ENCODE peak calls at places on chromosomes 12 and 14, in six cellular contexts. One of them, this sample, is unnamed.

GRCh38 chr14:105349992-105350391 is 35.4 kb downstream of the PACS2 start:
- DNase-seq in endothelial cell of umbilical vein: no peak
- DNase-seq in IMR-90: no peak
- DNase-seq in gastrocnemius medialis: no peak
- DNase-seq in body of pancreas: no peak
- DNase-seq in tibial nerve: no peak
- DNase-seq in this sample: no peak

GRCh38 chr14:101047326-101047725 is 143.8 kb upstream of the RTL1 start:
- DNase-seq in endothelial cell of umbilical vein: no peak
- DNase-seq in IMR-90: no peak
- DNase-seq in gastrocnemius medialis: no peak
- DNase-seq in body of pancreas: no peak
- DNase-seq in tibial nerve: no peak
- DNase-seq in this sample: no peak

GRCh38 chr12:96399081-96399918 is 939 bp downstream of the CDK17 start:
- DNase-seq in endothelial cell of umbilical vein: peak
- DNase-seq in IMR-90: peak
- DNase-seq in gastrocnemius medialis: peak
- DNase-seq in body of pancreas: peak
- DNase-seq in tibial nerve: peak
- DNase-seq in this sample: peak

GRCh38 chr12:29242921-29243431 is 93.9 kb downstream of the FAR2 start:
- DNase-seq in endothelial cell of umbilical vein: peak
- DNase-seq in IMR-90: no peak
- DNase-seq in gastrocnemius medialis: peak
- DNase-seq in body of pancreas: peak
- DNase-seq in tibial nerve: no peak
- DNase-seq in this sample: no peak

GRCh38 chr12:52494518-52494917 is 1.5 kb upstream of the KRT6A start:
- DNase-seq in endothelial cell of umbilical vein: no peak
- DNase-seq in IMR-90: no peak
- DNase-seq in gastrocnemius medialis: peak
- DNase-seq in body of pancreas: peak
- DNase-seq in tibial nerve: no peak
- DNase-seq in this sample: no peak

GRCh38 chr14:68249534-68250517 is 430.2 kb downstream of the RAD51B start:
- DNase-seq in endothelial cell of umbilical vein: peak
- DNase-seq in IMR-90: peak
- DNase-seq in gastrocnemius medialis: no peak
- DNase-seq in body of pancreas: no peak
- DNase-seq in tibial nerve: no peak
- DNase-seq in this sample: no peak

GRCh38 chr14:60179296-60179924 is 14.2 kb upstream of the DHRS7 start:
- DNase-seq in endothelial cell of umbilical vein: no peak
- DNase-seq in IMR-90: peak
- DNase-seq in gastrocnemius medialis: peak
- DNase-seq in body of pancreas: no peak
- DNase-seq in tibial nerve: no peak
- DNase-seq in this sample: no peak

GRCh38 chr14:50778757-50779483 is 52.0 kb downstream of the NIN start:
- DNase-seq in endothelial cell of umbilical vein: no peak
- DNase-seq in IMR-90: peak
- DNase-seq in gastrocnemius medialis: no peak
- DNase-seq in body of pancreas: no peak
- DNase-seq in tibial nerve: no peak
- DNase-seq in this sample: no peak

GRCh38 chr12:132677492-132677891 is 9.7 kb downstream of the POLE start:
- DNase-seq in endothelial cell of umbilical vein: no peak
- DNase-seq in IMR-90: no peak
- DNase-seq in gastrocnemius medialis: no peak
- DNase-seq in body of pancreas: no peak
- DNase-seq in tibial nerve: no peak
- DNase-seq in this sample: no peak

GRCh38 chr12:12278899-12279298 is 12.1 kb upstream of the LRP6 start:
- DNase-seq in endothelial cell of umbilical vein: no peak
- DNase-seq in IMR-90: peak
- DNase-seq in gastrocnemius medialis: no peak
- DNase-seq in body of pancreas: no peak
- DNase-seq in tibial nerve: no peak
- DNase-seq in this sample: no peak

GRCh38 chr14:21385170-21385904 is 1.5 kb upstream of the SUPT16H start:
- DNase-seq in endothelial cell of umbilical vein: no peak
- DNase-seq in IMR-90: no peak
- DNase-seq in gastrocnemius medialis: no peak
- DNase-seq in body of pancreas: peak
- DNase-seq in tibial nerve: no peak
- DNase-seq in this sample: no peak

GRCh38 chr14:51908086-51908485 is 47.7 kb downstream of the GNG2 start:
- DNase-seq in endothelial cell of umbilical vein: no peak
- DNase-seq in IMR-90: peak
- DNase-seq in gastrocnemius medialis: no peak
- DNase-seq in body of pancreas: no peak
- DNase-seq in tibial nerve: no peak
- DNase-seq in this sample: no peak

GRCh38 chr14:91606851-91607250 is 96.7 kb upstream of the PPP4R3A start:
- DNase-seq in endothelial cell of umbilical vein: no peak
- DNase-seq in IMR-90: no peak
- DNase-seq in gastrocnemius medialis: no peak
- DNase-seq in body of pancreas: no peak
- DNase-seq in tibial nerve: no peak
- DNase-seq in this sample: no peak

GRCh38 chr12:25855716-25856115 is 102.8 kb upstream of the RASSF8 start:
- DNase-seq in endothelial cell of umbilical vein: peak
- DNase-seq in IMR-90: peak
- DNase-seq in gastrocnemius medialis: no peak
- DNase-seq in body of pancreas: no peak
- DNase-seq in tibial nerve: no peak
- DNase-seq in this sample: no peak

GRCh38 chr12:68686595-68687521 is at the start of gene NUP107:
- DNase-seq in endothelial cell of umbilical vein: peak
- DNase-seq in IMR-90: peak
- DNase-seq in gastrocnemius medialis: peak
- DNase-seq in body of pancreas: peak
- DNase-seq in tibial nerve: peak
- DNase-seq in this sample: peak

GRCh38 chr12:89542912-89543592 is 17.2 kb upstream of the POC1B start:
- DNase-seq in endothelial cell of umbilical vein: peak
- DNase-seq in IMR-90: peak
- DNase-seq in gastrocnemius medialis: peak
- DNase-seq in body of pancreas: peak
- DNase-seq in tibial nerve: peak
- DNase-seq in this sample: no peak

GRCh38 chr12:112218150-112218549 is 92.8 kb downstream of the TRAFD1 start:
- DNase-seq in endothelial cell of umbilical vein: no peak
- DNase-seq in IMR-90: peak
- DNase-seq in gastrocnemius medialis: no peak
- DNase-seq in body of pancreas: no peak
- DNase-seq in tibial nerve: no peak
- DNase-seq in this sample: no peak

GRCh38 chr14:51847489-51847796 is 13.0 kb upstream of the GNG2 start:
- DNase-seq in endothelial cell of umbilical vein: no peak
- DNase-seq in IMR-90: no peak
- DNase-seq in gastrocnemius medialis: no peak
- DNase-seq in body of pancreas: no peak
- DNase-seq in tibial nerve: no peak
- DNase-seq in this sample: no peak

GRCh38 chr14:51660720-51661119 is 9.0 kb downstream of the FRMD6 start:
- DNase-seq in endothelial cell of umbilical vein: no peak
- DNase-seq in IMR-90: no peak
- DNase-seq in gastrocnemius medialis: no peak
- DNase-seq in body of pancreas: no peak
- DNase-seq in tibial nerve: no peak
- DNase-seq in this sample: no peak

GRCh38 chr12:32039341-32039740 is 67.3 kb upstream of the BICD1 start:
- DNase-seq in endothelial cell of umbilical vein: no peak
- DNase-seq in IMR-90: peak
- DNase-seq in gastrocnemius medialis: no peak
- DNase-seq in body of pancreas: no peak
- DNase-seq in tibial nerve: no peak
- DNase-seq in this sample: no peak

GRCh38 chr12:47282206-47282605 is 202.4 kb upstream of the AMIGO2 start:
- DNase-seq in endothelial cell of umbilical vein: no peak
- DNase-seq in IMR-90: peak
- DNase-seq in gastrocnemius medialis: no peak
- DNase-seq in body of pancreas: no peak
- DNase-seq in tibial nerve: no peak
- DNase-seq in this sample: no peak

GRCh38 chr12:99879439-99879838 is 105.3 kb downstream of the ANKS1B start:
- DNase-seq in endothelial cell of umbilical vein: no peak
- DNase-seq in IMR-90: no peak
- DNase-seq in gastrocnemius medialis: no peak
- DNase-seq in body of pancreas: no peak
- DNase-seq in tibial nerve: no peak
- DNase-seq in this sample: no peak

GRCh38 chr12:31922341-31923062 is 36.7 kb upstream of the RESF1 start:
- DNase-seq in endothelial cell of umbilical vein: peak
- DNase-seq in IMR-90: peak
- DNase-seq in gastrocnemius medialis: no peak
- DNase-seq in body of pancreas: no peak
- DNase-seq in tibial nerve: no peak
- DNase-seq in this sample: no peak

GRCh38 chr14:71137536-71138235 is 230.4 kb downstream of the PCNX1 start:
- DNase-seq in endothelial cell of umbilical vein: no peak
- DNase-seq in IMR-90: no peak
- DNase-seq in gastrocnemius medialis: no peak
- DNase-seq in body of pancreas: no peak
- DNase-seq in tibial nerve: no peak
- DNase-seq in this sample: no peak

GRCh38 chr14:59511916-59512530 is 27.7 kb downstream of the JKAMP start:
- DNase-seq in endothelial cell of umbilical vein: peak
- DNase-seq in IMR-90: no peak
- DNase-seq in gastrocnemius medialis: no peak
- DNase-seq in body of pancreas: no peak
- DNase-seq in tibial nerve: no peak
- DNase-seq in this sample: no peak

GRCh38 chr12:102468261-102468940 is 12.0 kb downstream of the IGF1 start:
- DNase-seq in endothelial cell of umbilical vein: no peak
- DNase-seq in IMR-90: peak
- DNase-seq in gastrocnemius medialis: no peak
- DNase-seq in body of pancreas: no peak
- DNase-seq in tibial nerve: no peak
- DNase-seq in this sample: no peak

GRCh38 chr12:57485695-57486094 is 2.2 kb upstream of the MARS1 start:
- DNase-seq in endothelial cell of umbilical vein: no peak
- DNase-seq in IMR-90: no peak
- DNase-seq in gastrocnemius medialis: no peak
- DNase-seq in body of pancreas: no peak
- DNase-seq in tibial nerve: no peak
- DNase-seq in this sample: no peak

GRCh38 chr14:95500772-95501401 is 15.6 kb downstream of the SYNE3 start:
- DNase-seq in endothelial cell of umbilical vein: peak
- DNase-seq in IMR-90: peak
- DNase-seq in gastrocnemius medialis: peak
- DNase-seq in body of pancreas: no peak
- DNase-seq in tibial nerve: no peak
- DNase-seq in this sample: no peak

GRCh38 chr14:99757331-99758070 is 35.7 kb upstream of the EML1 start:
- DNase-seq in endothelial cell of umbilical vein: peak
- DNase-seq in IMR-90: peak
- DNase-seq in gastrocnemius medialis: no peak
- DNase-seq in body of pancreas: no peak
- DNase-seq in tibial nerve: no peak
- DNase-seq in this sample: no peak

GRCh38 chr12:67798763-67799162 is 150.2 kb downstream of the DYRK2 start:
- DNase-seq in endothelial cell of umbilical vein: no peak
- DNase-seq in IMR-90: no peak
- DNase-seq in gastrocnemius medialis: no peak
- DNase-seq in body of pancreas: no peak
- DNase-seq in tibial nerve: no peak
- DNase-seq in this sample: no peak

GRCh38 chr12:1562813-1563412 is 31.5 kb downstream of the FBXL14 start:
- DNase-seq in endothelial cell of umbilical vein: peak
- DNase-seq in IMR-90: no peak
- DNase-seq in gastrocnemius medialis: no peak
- DNase-seq in body of pancreas: no peak
- DNase-seq in tibial nerve: no peak
- DNase-seq in this sample: no peak
- H3K4me3 ChIP-seq in endothelial cell of umbilical vein: no peak
- H3K4me3 ChIP-seq in IMR-90: no peak
- H3K4me3 ChIP-seq in gastrocnemius medialis: no peak
- H3K4me3 ChIP-seq in body of pancreas: no peak
- H3K4me3 ChIP-seq in tibial nerve: no peak
- H3K4me3 ChIP-seq in this sample: no peak

GRCh38 chr12:56315626-56316473 is at the start of gene CNPY2:
- DNase-seq in endothelial cell of umbilical vein: peak
- DNase-seq in IMR-90: peak
- DNase-seq in gastrocnemius medialis: peak
- DNase-seq in body of pancreas: peak
- DNase-seq in tibial nerve: peak
- DNase-seq in this sample: peak
- TF ChIP-seq POLR2A in endothelial cell of umbilical vein: peak
- TF ChIP-seq POLR2A in IMR-90: peak
- TF ChIP-seq POLR2A in gastrocnemius medialis: peak
- TF ChIP-seq POLR2A in body of pancreas: peak
- TF ChIP-seq POLR2A in tibial nerve: peak
- TF ChIP-seq POLR2A in this sample: peak

GRCh38 chr14:47675489-47676300 is at the start of gene MDGA2:
- DNase-seq in endothelial cell of umbilical vein: no peak
- DNase-seq in IMR-90: no peak
- DNase-seq in gastrocnemius medialis: no peak
- DNase-seq in body of pancreas: no peak
- DNase-seq in tibial nerve: no peak
- DNase-seq in this sample: no peak

GRCh38 chr14:47674546-47675238 is 713 bp downstream of the MDGA2 start:
- DNase-seq in endothelial cell of umbilical vein: no peak
- DNase-seq in IMR-90: no peak
- DNase-seq in gastrocnemius medialis: no peak
- DNase-seq in body of pancreas: no peak
- DNase-seq in tibial nerve: no peak
- DNase-seq in this sample: no peak

GRCh38 chr14:47674148-47674545 is 1.3 kb downstream of the MDGA2 start:
- DNase-seq in endothelial cell of umbilical vein: no peak
- DNase-seq in IMR-90: no peak
- DNase-seq in gastrocnemius medialis: no peak
- DNase-seq in body of pancreas: no peak
- DNase-seq in tibial nerve: no peak
- DNase-seq in this sample: no peak

GRCh38 chr14:47676301-47676617 is 854 bp upstream of the MDGA2 start:
- DNase-seq in endothelial cell of umbilical vein: no peak
- DNase-seq in IMR-90: no peak
- DNase-seq in gastrocnemius medialis: no peak
- DNase-seq in body of pancreas: no peak
- DNase-seq in tibial nerve: no peak
- DNase-seq in this sample: no peak

DNA sequence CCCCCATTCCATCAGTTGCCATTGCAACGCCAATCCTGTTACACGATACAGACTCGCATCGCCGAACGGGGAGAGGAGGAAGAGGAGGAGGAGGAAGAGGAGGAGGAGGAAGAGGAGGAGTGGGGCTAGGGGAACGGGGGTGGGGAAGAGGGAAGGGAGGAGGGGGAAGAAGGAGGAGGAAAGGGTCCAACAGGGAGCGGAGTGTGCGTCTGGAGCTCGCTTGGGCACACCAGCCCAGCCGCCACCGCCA is 241 bp downstream of the MDGA2 start:
- DNase-seq in endothelial cell of umbilical vein: no peak
- DNase-seq in IMR-90: no peak
- DNase-seq in gastrocnemius medialis: no peak
- DNase-seq in body of pancreas: no peak
- DNase-seq in tibial nerve: no peak
- DNase-seq in this sample: no peak
- H3K4me3 ChIP-seq in endothelial cell of umbilical vein: no peak
- H3K4me3 ChIP-seq in IMR-90: no peak
- H3K4me3 ChIP-seq in gastrocnemius medialis: peak
- H3K4me3 ChIP-seq in body of pancreas: no peak
- H3K4me3 ChIP-seq in tibial nerve: no peak
- H3K4me3 ChIP-seq in this sample: peak

GRCh38 chr12:64835926-64836325 is 11.5 kb downstream of the TBC1D30 start:
- DNase-seq in endothelial cell of umbilical vein: no peak
- DNase-seq in IMR-90: no peak
- DNase-seq in gastrocnemius medialis: no peak
- DNase-seq in body of pancreas: no peak
- DNase-seq in tibial nerve: no peak
- DNase-seq in this sample: no peak
- TF ChIP-seq POLR2A in endothelial cell of umbilical vein: no peak
- TF ChIP-seq POLR2A in IMR-90: no peak
- TF ChIP-seq POLR2A in gastrocnemius medialis: no peak
- TF ChIP-seq POLR2A in body of pancreas: no peak
- TF ChIP-seq POLR2A in tibial nerve: no peak
- TF ChIP-seq POLR2A in this sample: no peak